ENCODE peak calls at places on chromosomes 13 and 19, in four cellular contexts. Q is lung, X is astrocyte of the cerebellum, G is prostate gland. H is an unnamed sample.

GRCh38 chr19:45768644-45769053 is 403 bp downstream of the SIX5 start:
- DNase-seq in X (no peak), Q (no peak), G (no peak), H (peak; percentile 42)

GRCh38 chr13:25207291-25207690 is 35.2 kb upstream of the AMER2 start:
- DNase-seq in G (no peak), X (no peak), Q (no peak), H (no peak)

GRCh38 chr13:27362064-27362751 is 62.2 kb upstream of the GTF3A start:
- DNase-seq in G (peak; percentile 73), X (peak; percentile 45), Q (peak; percentile 85), H (peak; percentile 73)

GRCh38 chr13:86446311-86446710 is 647.1 kb upstream of the SLITRK6 start:
- DNase-seq in Q (no peak), G (no peak), X (peak; percentile 93), H (no peak)

GRCh38 chr19:55443045-55443823 is at the start of gene SHISA7:
- DNase-seq in G (no peak), X (no peak), Q (no peak), H (no peak)

GRCh38 chr19:1445185-1445931 is 4.6 kb upstream of the APC2 start:
- DNase-seq in Q (peak; percentile 65), G (peak; percentile 37), X (no peak), H (peak; percentile 85)

GRCh38 chr13:44920013-44920412 is 69.3 kb downstream of the NUFIP1 start:
- DNase-seq in Q (no peak), X (no peak), G (no peak), H (no peak)

GRCh38 chr13:113117956-113118327 is 4.7 kb upstream of the F10 start:
- DNase-seq in Q (no peak), X (no peak), G (no peak), H (peak; percentile 2)

GRCh38 chr19:9958451-9958850 is 22.1 kb upstream of the OLFM2 start:
- DNase-seq in X (peak; percentile 84), G (no peak), Q (no peak), H (no peak)

DNA sequence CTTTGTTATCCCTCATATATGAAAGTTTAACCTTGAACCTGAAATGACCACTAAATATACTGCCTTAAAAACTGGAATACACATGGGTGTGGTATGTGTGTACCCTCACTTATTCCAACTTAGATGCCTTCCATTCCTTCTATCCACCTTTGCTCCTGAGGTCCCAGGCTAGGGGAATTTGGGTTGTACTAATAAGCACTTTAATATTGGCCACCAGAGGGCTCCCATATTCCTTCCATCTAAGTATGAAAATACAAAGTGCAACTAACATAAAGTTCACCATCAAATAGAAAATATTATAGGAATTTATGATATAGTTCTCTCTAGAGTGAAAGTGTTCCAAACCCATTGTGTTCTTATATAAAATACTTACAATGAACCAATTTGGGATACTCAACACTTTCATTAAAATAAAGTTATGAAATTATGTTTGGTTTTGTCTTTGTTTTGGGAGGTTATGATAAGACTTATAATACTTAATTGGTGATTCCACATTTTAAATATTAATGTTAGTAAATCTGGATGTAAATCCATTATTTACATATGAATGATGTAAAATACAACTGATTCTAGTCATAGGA is 62.3 kb downstream of the ITGBL1 start:
- DNase-seq in G (no peak), X (peak; percentile 63), Q (no peak), H (no peak)
- TF ChIP-seq CTCF in G (no peak), X (peak; percentile 68), Q (peak; percentile 27), H (no peak)

DNA sequence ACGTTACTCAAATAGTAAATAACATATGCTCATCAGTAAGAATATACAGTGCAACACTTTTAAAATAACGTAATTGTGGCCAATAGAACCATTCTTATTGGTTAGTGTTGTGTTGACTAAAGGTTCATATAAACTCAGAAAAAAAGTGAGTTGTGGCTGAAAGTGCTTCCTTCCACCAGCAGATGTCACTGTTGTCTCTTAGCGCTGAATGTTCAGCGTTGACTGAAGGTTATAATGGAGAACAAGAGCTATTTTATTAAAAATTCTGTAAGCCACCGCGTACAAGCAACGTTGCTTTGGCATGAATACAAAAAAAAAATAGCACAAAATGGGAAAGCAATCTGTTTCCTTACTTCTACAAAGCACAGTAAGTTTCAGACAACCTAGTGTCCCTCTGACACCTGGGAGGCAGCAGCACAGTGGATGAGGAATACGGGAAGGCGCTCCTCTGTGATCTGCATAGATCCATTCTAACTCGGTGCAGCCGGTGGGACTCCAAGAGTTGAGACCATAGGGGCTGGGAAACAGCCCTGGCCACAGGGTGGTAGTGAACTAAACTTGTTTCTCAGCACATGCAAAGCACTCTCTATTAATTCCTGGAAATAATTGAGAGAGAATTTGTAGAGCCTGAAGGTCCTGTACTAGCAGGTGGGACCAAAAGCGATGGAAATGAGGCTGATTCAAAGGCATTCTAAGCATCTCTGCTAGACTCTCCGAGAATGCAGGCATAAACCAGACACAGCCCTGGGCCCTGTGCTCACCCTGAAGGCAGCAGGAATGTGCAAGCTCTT is 23.9 kb upstream of the OXGR1 start:
- DNase-seq in X (peak; percentile 37), Q (peak; percentile 38), G (no peak), H (no peak)
- TF ChIP-seq CTCF in X (peak; percentile 93), Q (peak; percentile 78), G (no peak), H (no peak)

GRCh38 chr13:19618925-19619324 is 14.5 kb upstream of the MPHOSPH8 start:
- DNase-seq in X (no peak), G (no peak), Q (no peak), H (no peak)
- TF ChIP-seq CTCF in X (peak; percentile 70), G (no peak), Q (peak; percentile 13), H (no peak)

GRCh38 chr19:53311044-53311443 is 22.5 kb upstream of the ZNF845 start:
- DNase-seq in Q (no peak), G (no peak), X (no peak), H (no peak)

GRCh38 chr19:53311897-53312296 is 21.7 kb upstream of the ZNF845 start:
- DNase-seq in G (no peak), X (no peak), Q (no peak), H (no peak)

DNA sequence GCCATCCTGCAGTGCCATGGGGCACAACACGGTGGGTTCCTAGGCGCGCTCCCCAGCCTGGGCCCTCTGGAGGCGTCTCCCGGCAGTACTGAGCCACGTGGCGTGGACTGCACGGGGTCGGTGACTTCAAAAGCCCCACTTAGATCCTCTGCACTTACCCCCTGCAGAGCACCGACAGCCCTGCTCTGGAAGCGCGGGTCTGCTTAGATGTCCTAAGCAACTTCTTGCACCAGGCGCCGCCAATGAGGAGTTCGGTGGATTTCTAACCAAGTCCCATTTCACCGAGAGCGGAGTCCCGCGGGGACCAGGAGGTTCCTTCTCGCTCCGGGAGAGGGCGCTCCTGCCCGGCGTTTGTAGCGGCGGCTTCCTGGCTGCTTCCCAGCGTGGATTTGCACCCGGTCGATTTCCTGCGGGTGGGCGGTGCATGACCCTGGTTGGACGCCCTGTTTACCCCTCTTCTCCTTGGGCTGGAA is 25.2 kb upstream of the ZNF845 start:
- DNase-seq in X (no peak), G (peak; percentile 9), Q (no peak), H (no peak)
- TF ChIP-seq CTCF in X (no peak), G (no peak), Q (no peak), H (no peak)

H was measured in activated B cell treated with CpG ODN at 0.5 μM for 24 hours.